ENCODE peak calls at places on chromosomes 2 and 18, in nine cellular contexts. X is stimulated activated CD4-positive, alpha-beta T cell treated with anti-CD3 and anti-CD28 coated beads, Interleukin-1b, Interleukin-23, amount 100 ng/mL, for 24 hours; M is breast epithelium; V is Ammon's horn; L is HuH-7; G is AG04450; R is AG09319; U is tibial artery; E is stomach. C is an unnamed sample.

GRCh38 chr2:137929504-137929886 is 34.8 kb upstream of the HNMT start:
- DNase-seq in X (no peak), M (no peak), V (no peak), L (no peak), G (no peak), R (no peak), U (no peak), E (no peak), C (no peak)

GRCh38 chr18:215448-216010 is 52.3 kb downstream of the THOC1 start:
- DNase-seq in X (no peak), M (no peak), V (no peak), L (no peak), G (no peak), R (no peak), U (no peak), E (no peak), C (no peak)

GRCh38 chr2:152098033-152098797 is 629 bp downstream of the CACNB4 start:
- DNase-seq in X (no peak), M (no peak), V (no peak), L (peak; percentile 59), G (no peak), R (no peak), U (peak; percentile 71), E (peak; percentile 34), C (peak; percentile 44)

GRCh38 chr18:75546964-75547363 is 119.5 kb upstream of the SMIM21 start:
- DNase-seq in X (no peak), M (no peak), V (no peak), L (no peak), G (no peak), R (no peak), U (no peak), E (no peak), C (no peak)

GRCh38 chr2:13413989-13414388 is 697.3 kb downstream of the TRIB2 start:
- DNase-seq in X (no peak), M (no peak), V (no peak), L (no peak), G (no peak), R (no peak), U (no peak), E (no peak), C (no peak)

GRCh38 chr2:26475832-26476501 is 2.0 kb downstream of the OTOF start:
- DNase-seq in X (no peak), M (no peak), V (no peak), L (no peak), G (no peak), R (no peak), U (no peak), E (no peak), C (no peak)

GRCh38 chr18:9925369-9925768 is 11.6 kb downstream of the VAPA start:
- DNase-seq in X (no peak), M (no peak), V (no peak), L (no peak), G (no peak), R (no peak), U (no peak), E (no peak), C (no peak)

GRCh38 chr2:161975062-161975812 is 98.8 kb downstream of the DPP4 start:
- DNase-seq in X (no peak), M (no peak), V (no peak), L (no peak), G (no peak), R (no peak), U (no peak), E (no peak), C (no peak)

GRCh38 chr18:39346916-39347315 is 1781.3 kb upstream of the CELF4 start:
- DNase-seq in X (no peak), M (no peak), V (peak; percentile 7), L (no peak), G (no peak), R (no peak), U (no peak), E (no peak), C (no peak)

GRCh38 chr2:207241198-207241597 is 75.5 kb upstream of the KLF7 start:
- DNase-seq in X (peak; percentile 31), M (no peak), V (no peak), L (no peak), G (no peak), R (no peak), U (no peak), E (no peak), C (no peak)

GRCh38 chr2:104870249-104870816 is 16.4 kb downstream of the POU3F3 start:
- DNase-seq in X (no peak), M (no peak), V (peak; percentile 32), L (no peak), G (no peak), R (no peak), U (no peak), E (no peak), C (no peak)

GRCh38 chr2:76268928-76269327 is 558.2 kb upstream of the GCFC2 start:
- DNase-seq in X (no peak), M (no peak), V (peak; percentile 57), L (no peak), G (no peak), R (no peak), U (no peak), E (no peak), C (no peak)

GRCh38 chr2:221571108-221571390 is 1.1 kb downstream of the EPHA4 start:
- DNase-seq in X (no peak), M (no peak), V (peak; percentile 43), L (no peak), G (no peak), R (no peak), U (no peak), E (no peak), C (no peak)

GRCh38 chr2:43273477-43273876 is 47.1 kb upstream of the ZFP36L2 start:
- DNase-seq in X (no peak), M (no peak), V (no peak), L (no peak), G (no peak), R (no peak), U (peak; percentile 76), E (no peak), C (no peak)

GRCh38 chr18:33826151-33826550 is 248.1 kb downstream of the ASXL3 start:
- DNase-seq in X (no peak), M (no peak), V (no peak), L (no peak), G (no peak), R (no peak), U (no peak), E (no peak), C (no peak)

GRCh38 chr2:168633200-168633599 is 169.2 kb upstream of the NOSTRIN start:
- DNase-seq in X (no peak), M (no peak), V (no peak), L (no peak), G (no peak), R (no peak), U (no peak), E (no peak), C (no peak)

GRCh38 chr2:113002677-113003076 is 2.6 kb upstream of the IL36A start:
- DNase-seq in X (no peak), M (no peak), V (no peak), L (no peak), G (no peak), R (no peak), U (no peak), E (no peak), C (no peak)

GRCh38 chr18:59079264-59079972 is 60.3 kb upstream of the SEC11C start:
- DNase-seq in X (no peak), M (no peak), V (no peak), L (no peak), G (no peak), R (no peak), U (no peak), E (no peak), C (no peak)

GRCh38 chr2:219460424-219460926 is 25.8 kb downstream of the SPEG start:
- DNase-seq in X (no peak), M (peak; percentile 38), V (peak; percentile 62), L (no peak), G (peak; percentile 74), R (no peak), U (peak; percentile 99), E (no peak), C (peak; percentile 80)

GRCh38 chr2:110955546-110955945 is 165.2 kb upstream of the BCL2L11 start:
- DNase-seq in X (no peak), M (no peak), V (no peak), L (no peak), G (no peak), R (no peak), U (no peak), E (no peak), C (no peak)

GRCh38 chr2:158214431-158214830 is 112.8 kb downstream of the UPP2 start:
- DNase-seq in X (no peak), M (no peak), V (no peak), L (no peak), G (no peak), R (no peak), U (no peak), E (no peak), C (no peak)

GRCh38 chr18:57953883-57954282 is 90.1 kb upstream of the NEDD4L start:
- DNase-seq in X (no peak), M (no peak), V (no peak), L (no peak), G (no peak), R (no peak), U (no peak), E (no peak), C (peak; percentile 13)

GRCh38 chr2:239303711-239304532 is 96.9 kb downstream of the HDAC4 start:
- DNase-seq in X (no peak), M (no peak), V (no peak), L (no peak), G (no peak), R (no peak), U (peak; percentile 53), E (peak; percentile 31), C (no peak)

GRCh38 chr2:105824446-105824845 is 79.7 kb downstream of the NCK2 start:
- DNase-seq in X (no peak), M (no peak), V (no peak), L (no peak), G (no peak), R (no peak), U (no peak), E (no peak), C (no peak)

GRCh38 chr2:224638338-224638823 is 53.2 kb upstream of the CUL3 start:
- DNase-seq in X (peak; percentile 20), M (no peak), V (no peak), L (no peak), G (no peak), R (no peak), U (no peak), E (peak; percentile 43), C (no peak)

GRCh38 chr18:49697757-49698595 is 115.4 kb downstream of the ACAA2 start:
- DNase-seq in X (no peak), M (no peak), V (no peak), L (no peak), G (no peak), R (no peak), U (no peak), E (no peak), C (no peak)

GRCh38 chr2:20986540-20986939 is 57.3 kb downstream of the APOB start:
- DNase-seq in X (no peak), M (no peak), V (no peak), L (no peak), G (no peak), R (no peak), U (peak; percentile 87), E (no peak), C (peak; percentile 60)

C was measured in ureter.